ENCODE peak calls at places on chromosomes 4 and X, in seven cellular contexts. S, P, H, C, W, L and R are unnamed samples.

GRCh38 chr4:38468491-38468890 is 195.5 kb upstream of the KLF3 start:
- DNase-seq in S (no peak), P (no peak), H (no peak), C (no peak), W (no peak), L (no peak), R (no peak)

GRCh38 chr4:93203708-93204107 is 624.8 kb upstream of the ATOH1 start:
- DNase-seq in S (no peak), P (no peak), H (no peak), C (peak), W (no peak), L (no peak), R (no peak)

GRCh38 chr4:102076622-102077021 is 268.7 kb downstream of the SLC39A8 start:
- DNase-seq in S (no peak), P (no peak), H (no peak), C (peak), W (no peak), L (no peak), R (no peak)

GRCh38 chr4:51960486-51960885 is 59.7 kb downstream of the LRRC66 start:
- DNase-seq in S (no peak), P (no peak), H (no peak), C (peak), W (no peak), L (no peak), R (no peak)

GRCh38 chrX:130974323-130974722 is 71.3 kb upstream of the ENOX2 start:
- DNase-seq in S (no peak), P (no peak), H (no peak), C (peak), W (peak), L (no peak), R (no peak)

GRCh38 chr4:104395219-104395618 is 99.5 kb downstream of the CXXC4 start:
- DNase-seq in S (no peak), P (no peak), H (no peak), C (no peak), W (peak), L (no peak), R (no peak)

GRCh38 chrX:54560411-54560810 is 30.4 kb downstream of the GNL3L start:
- DNase-seq in S (no peak), P (no peak), H (no peak), C (no peak), W (no peak), L (no peak), R (no peak)

GRCh38 chr4:168797738-168798375 is 212.2 kb downstream of the CBR4 start:
- DNase-seq in S (no peak), P (no peak), H (no peak), C (no peak), W (no peak), L (no peak), R (no peak)

GRCh38 chrX:108261541-108262218 is 170.1 kb downstream of the ATG4A start:
- DNase-seq in S (no peak), P (no peak), H (no peak), C (peak), W (no peak), L (no peak), R (no peak)

DNA sequence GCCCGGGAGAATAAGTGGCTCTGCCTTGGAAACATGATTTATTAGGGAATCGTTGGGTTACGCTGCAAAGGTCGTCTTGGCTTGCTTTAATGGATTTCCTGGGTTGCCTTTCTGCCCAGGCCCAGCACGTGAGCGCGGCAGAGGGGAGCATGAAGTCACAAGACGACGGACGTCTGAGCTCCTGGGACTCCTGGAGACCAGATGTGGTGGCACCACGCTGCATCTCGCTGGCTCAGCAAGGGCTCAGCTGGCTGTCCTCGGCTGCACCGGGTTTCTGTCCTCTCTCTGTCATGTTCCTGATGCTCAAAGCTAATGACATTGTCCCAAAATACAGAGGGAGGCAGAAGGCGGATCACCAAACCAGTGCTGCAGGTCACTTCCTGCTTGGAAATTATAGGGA is 61.1 kb downstream of the C4orf50 start:
- DNase-seq in S (no peak), P (no peak), H (no peak), C (no peak), W (no peak), L (no peak), R (peak)
- TF ChIP-seq CTCF in S (no peak), P (no peak), H (no peak), C (no peak), W (no peak), L (no peak), R (no peak)

GRCh38 chr4:177546745-177547144 is 104.5 kb upstream of the AGA start:
- DNase-seq in S (no peak), P (no peak), H (no peak), C (peak), W (no peak), L (no peak), R (no peak)

GRCh38 chr4:177547985-177548384 is 105.7 kb upstream of the AGA start:
- DNase-seq in S (no peak), P (no peak), H (no peak), C (no peak), W (no peak), L (no peak), R (no peak)
- TF ChIP-seq CTCF in S (no peak), P (peak), H (no peak), C (no peak), W (no peak), L (no peak), R (no peak)

GRCh38 chr4:121126449-121127006 is 37.6 kb downstream of the TNIP3 start:
- DNase-seq in S (no peak), P (no peak), H (no peak), C (no peak), W (no peak), L (no peak), R (no peak)
- TF ChIP-seq CTCF in S (no peak), P (no peak), H (no peak), C (no peak), W (no peak), L (no peak), R (no peak)

GRCh38 chrX:42495139-42495538 is 282.8 kb downstream of the PPP1R2C start:
- DNase-seq in S (no peak), P (no peak), H (no peak), C (no peak), W (no peak), L (no peak), R (no peak)
- TF ChIP-seq CTCF in S (no peak), P (no peak), H (no peak), C (no peak), W (no peak), L (no peak), R (no peak)

DNA sequence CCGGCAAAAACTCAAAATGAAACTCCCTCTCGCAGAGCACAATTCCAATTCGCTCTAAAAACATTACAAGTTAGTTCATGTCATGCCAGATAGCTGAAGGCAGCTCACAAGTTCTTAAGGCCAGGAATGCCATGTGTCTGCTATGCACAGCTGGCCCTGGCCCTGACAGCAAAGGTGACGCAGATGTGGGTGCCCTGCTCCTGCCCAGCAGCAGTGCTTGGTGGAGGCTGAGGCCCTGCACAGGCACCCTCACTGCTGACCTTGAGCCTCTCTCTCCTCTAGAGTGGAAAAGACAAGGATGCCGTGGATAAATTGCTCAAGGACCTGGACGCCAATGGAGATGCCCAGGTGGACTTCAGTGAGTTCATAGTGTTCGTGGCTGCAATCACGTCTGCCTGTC is 2.9 kb downstream of the S100P start:
- DNase-seq in S (no peak), P (no peak), H (no peak), C (peak), W (no peak), L (no peak), R (no peak)
- TF ChIP-seq CTCF in S (no peak), P (no peak), H (no peak), C (no peak), W (no peak), L (no peak), R (no peak)

GRCh38 chr4:24915121-24915922 is 2.5 kb upstream of the CCDC149 start:
- DNase-seq in S (no peak), P (no peak), H (no peak), C (no peak), W (no peak), L (no peak), R (no peak)
- TF ChIP-seq CTCF in S (no peak), P (no peak), H (peak), C (no peak), W (peak), L (no peak), R (no peak)

DNA sequence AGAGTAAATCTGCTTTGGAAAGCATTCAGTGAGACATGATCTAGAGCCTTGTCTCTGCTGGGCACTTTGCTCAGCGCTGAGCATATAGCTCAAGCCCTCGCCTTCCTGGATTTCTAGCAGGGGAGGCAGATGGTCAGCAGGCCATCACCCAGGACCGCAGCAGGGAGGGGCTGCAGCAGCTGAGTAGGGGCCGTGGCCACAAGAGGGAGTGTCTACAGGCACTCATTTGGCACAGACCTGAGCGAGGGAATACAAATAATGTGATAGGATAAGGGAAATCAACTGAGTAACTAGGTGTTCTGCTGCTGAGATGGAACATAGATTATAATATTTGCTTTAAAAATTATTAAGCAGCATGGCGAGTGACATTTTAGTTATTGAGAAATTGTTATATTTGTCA is 30.2 kb downstream of the OFD1 start:
- DNase-seq in S (no peak), P (peak), H (no peak), C (no peak), W (no peak), L (no peak), R (no peak)
- TF ChIP-seq CTCF in S (no peak), P (no peak), H (peak), C (no peak), W (no peak), L (no peak), R (no peak)

GRCh38 chr4:3786196-3786869 is 20.1 kb downstream of the ADRA2C start:
- DNase-seq in S (no peak), P (no peak), H (no peak), C (no peak), W (no peak), L (no peak), R (no peak)
- TF ChIP-seq CTCF in S (no peak), P (no peak), H (peak), C (no peak), W (no peak), L (no peak), R (no peak)

GRCh38 chrX:36898301-36898700 is 109.9 kb upstream of the FAM47C start:
- DNase-seq in S (no peak), P (no peak), H (no peak), C (peak), W (peak), L (no peak), R (no peak)
- TF ChIP-seq CTCF in S (peak), P (peak), H (peak), C (peak), W (peak), L (no peak), R (no peak)